ENCODE peak calls at places on chromosomes 11 and 22, in ten cellular contexts. T is heart left ventricle, F is right atrium auricular region, J is ovary, O is colonic mucosa, V is uterus, R is left ventricle myocardium inferior, M is fibroblast of mammary gland, U is prostate gland, A is AG04450. E is an unnamed sample.

GRCh38 chr22:42697542-42698013 is 23.1 kb downstream of the A4GALT start:
- DNase-seq in T (peak), F (peak), J (no peak), O (peak), V (peak), R (peak), M (peak), U (no peak), A (peak), E (no peak)

GRCh38 chr22:46737976-46738641 is at the start of gene CERK:
- DNase-seq in T (peak), F (peak), J (peak), O (peak), V (peak), R (peak), M (peak), U (peak), A (no peak), E (peak)

GRCh38 chr22:20027966-20028854 is 7.3 kb downstream of the TANGO2 start:
- DNase-seq in T (no peak), F (no peak), J (no peak), O (no peak), V (no peak), R (no peak), M (peak), U (no peak), A (no peak), E (no peak)

GRCh38 chr11:132177106-132177505 is 806.7 kb downstream of the NTM start:
- DNase-seq in T (no peak), F (no peak), J (no peak), O (no peak), V (no peak), R (no peak), M (peak), U (no peak), A (peak), E (peak)

GRCh38 chr22:20316217-20316843 is 3.5 kb downstream of the DGCR6L start:
- DNase-seq in T (no peak), F (peak), J (no peak), O (no peak), V (no peak), R (no peak), M (no peak), U (peak), A (no peak), E (peak)

GRCh38 chr11:123517559-123518364 is 87.7 kb downstream of the GRAMD1B start:
- DNase-seq in T (no peak), F (no peak), J (no peak), O (no peak), V (no peak), R (no peak), M (no peak), U (no peak), A (no peak), E (no peak)

GRCh38 chr22:46761539-46762237 is 762 bp upstream of the TBC1D22A start:
- DNase-seq in T (no peak), F (no peak), J (peak), O (no peak), V (no peak), R (no peak), M (no peak), U (no peak), A (no peak), E (no peak)

GRCh38 chr11:702731-703461 is 3.1 kb upstream of the EPS8L2 start:
- DNase-seq in T (no peak), F (no peak), J (no peak), O (peak), V (no peak), R (no peak), M (no peak), U (peak), A (no peak), E (no peak)

GRCh38 chr11:58921778-58922390 is 17.4 kb upstream of the GLYATL1 start:
- DNase-seq in T (no peak), F (no peak), J (no peak), O (no peak), V (no peak), R (no peak), M (no peak), U (no peak), A (no peak), E (no peak)

GRCh38 chr11:118180300-118180703 is 3.9 kb upstream of the SCN2B start:
- DNase-seq in T (peak), F (peak), J (peak), O (no peak), V (peak), R (peak), M (no peak), U (peak), A (no peak), E (peak)

GRCh38 chr11:128939591-128939990 is 3.1 kb downstream of the TP53AIP1 start:
- DNase-seq in T (no peak), F (no peak), J (no peak), O (no peak), V (no peak), R (no peak), M (no peak), U (no peak), A (no peak), E (no peak)

GRCh38 chr11:100753144-100753543 is 66.1 kb downstream of the ARHGAP42 start:
- DNase-seq in T (no peak), F (no peak), J (no peak), O (peak), V (no peak), R (no peak), M (no peak), U (no peak), A (no peak), E (peak)

GRCh38 chr11:68843052-68843561 is 1.4 kb upstream of the CPT1A start:
- DNase-seq in T (no peak), F (no peak), J (peak), O (peak), V (peak), R (no peak), M (peak), U (no peak), A (no peak), E (no peak)

GRCh38 chr11:132718711-132719641 is 813.3 kb downstream of the OPCML start:
- DNase-seq in T (no peak), F (no peak), J (no peak), O (peak), V (no peak), R (no peak), M (no peak), U (no peak), A (no peak), E (no peak)

GRCh38 chr22:36237462-36238347 is 1.6 kb downstream of the APOL2 start:
- DNase-seq in T (no peak), F (no peak), J (no peak), O (no peak), V (no peak), R (no peak), M (peak), U (no peak), A (no peak), E (no peak)

GRCh38 chr11:776459-777287 is 614 bp downstream of the GATD1 start:
- DNase-seq in T (no peak), F (no peak), J (peak), O (no peak), V (no peak), R (no peak), M (no peak), U (no peak), A (no peak), E (peak)

GRCh38 chr22:42069801-42070516 is 653 bp downstream of the NAGA start:
- DNase-seq in T (no peak), F (no peak), J (no peak), O (no peak), V (no peak), R (no peak), M (no peak), U (no peak), A (no peak), E (peak)

GRCh38 chr11:43974830-43975229 is 32.4 kb downstream of the C11orf96 start:
- DNase-seq in T (no peak), F (no peak), J (no peak), O (no peak), V (no peak), R (no peak), M (no peak), U (no peak), A (no peak), E (no peak)

GRCh38 chr22:44399906-44400762 is 87.4 kb upstream of the SHISAL1 start:
- DNase-seq in T (no peak), F (peak), J (peak), O (no peak), V (peak), R (no peak), M (no peak), U (no peak), A (no peak), E (peak)

GRCh38 chr11:75035911-75036536 is 47.3 kb downstream of the NEU3 start:
- DNase-seq in T (no peak), F (no peak), J (no peak), O (no peak), V (no peak), R (no peak), M (no peak), U (no peak), A (no peak), E (no peak)

GRCh38 chr11:84558085-84558905 is 1068.8 kb downstream of the DLG2 start:
- DNase-seq in T (peak), F (no peak), J (no peak), O (peak), V (no peak), R (no peak), M (peak), U (peak), A (peak), E (peak)

GRCh38 chr22:49785841-49786451 is 41.7 kb downstream of the BRD1 start:
- DNase-seq in T (no peak), F (no peak), J (no peak), O (no peak), V (no peak), R (peak), M (no peak), U (no peak), A (no peak), E (no peak)

GRCh38 chr11:112589132-112589531 is 328.5 kb upstream of the PLET1 start:
- DNase-seq in T (no peak), F (no peak), J (no peak), O (no peak), V (peak), R (no peak), M (no peak), U (no peak), A (no peak), E (no peak)

GRCh38 chr11:13225058-13226001 is 52.3 kb upstream of the BMAL1 start:
- DNase-seq in T (no peak), F (no peak), J (no peak), O (no peak), V (no peak), R (no peak), M (no peak), U (no peak), A (no peak), E (no peak)

GRCh38 chr11:78101073-78101472 is 21.4 kb upstream of the NDUFC2 start:
- DNase-seq in T (no peak), F (no peak), J (no peak), O (no peak), V (no peak), R (no peak), M (no peak), U (no peak), A (no peak), E (no peak)

GRCh38 chr11:76672431-76673163 is 2.0 kb upstream of the LRRC32 start:
- DNase-seq in T (no peak), F (no peak), J (no peak), O (no peak), V (no peak), R (no peak), M (no peak), U (no peak), A (no peak), E (no peak)

GRCh38 chr11:97361812-97362378 is 972.1 kb downstream of the JRKL start:
- DNase-seq in T (no peak), F (no peak), J (no peak), O (no peak), V (no peak), R (no peak), M (peak), U (no peak), A (no peak), E (no peak)

GRCh38 chr11:113278481-113278880 is 35.9 kb upstream of the TTC12 start:
- DNase-seq in T (no peak), F (peak), J (peak), O (no peak), V (no peak), R (no peak), M (no peak), U (no peak), A (no peak), E (no peak)

GRCh38 chr22:33274214-33274828 is 216.1 kb upstream of the SYN3 start:
- DNase-seq in T (no peak), F (no peak), J (no peak), O (peak), V (no peak), R (no peak), M (peak), U (no peak), A (no peak), E (peak)

GRCh38 chr11:32615422-32615821 is 31.8 kb downstream of the EIF3M start:
- DNase-seq in T (no peak), F (no peak), J (no peak), O (no peak), V (no peak), R (no peak), M (peak), U (no peak), A (no peak), E (no peak)
- TF ChIP-seq CTCF in T (peak), F (peak), J (peak), O (no peak), V (peak), R (peak), M (peak), U (no peak), A (peak), E (no peak)

DNA sequence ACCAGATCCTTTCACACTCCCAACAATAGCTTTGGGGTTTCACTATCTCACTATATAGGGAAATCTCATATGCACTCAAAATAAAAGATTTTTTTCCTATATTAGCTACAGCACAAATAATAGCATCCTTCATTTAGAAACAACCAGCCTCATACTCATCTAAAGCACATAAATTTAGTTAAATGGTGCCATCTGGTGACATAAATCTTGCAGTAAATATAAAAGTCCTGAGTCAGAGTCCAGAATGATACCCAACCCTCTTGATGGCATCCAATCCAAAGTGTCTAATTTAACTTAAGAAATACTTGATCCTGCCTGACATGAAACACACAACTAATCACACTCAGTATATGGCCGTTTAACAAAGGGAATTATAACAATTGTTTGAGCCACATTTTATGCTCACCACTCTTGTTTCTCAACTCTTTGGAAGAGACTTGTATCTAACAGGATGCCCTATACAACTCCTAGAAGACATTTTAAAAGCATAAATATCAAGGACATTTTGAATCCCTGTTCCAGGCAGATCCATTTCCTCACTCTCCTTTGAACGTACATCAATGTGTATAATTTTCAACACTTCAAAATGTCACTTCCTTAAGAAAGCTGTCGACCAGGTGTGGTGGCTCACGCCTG is 36.2 kb downstream of the DLG2 start:
- DNase-seq in T (no peak), F (no peak), J (no peak), O (no peak), V (no peak), R (no peak), M (peak), U (no peak), A (peak), E (no peak)
- TF ChIP-seq CTCF in T (peak), F (peak), J (no peak), O (peak), V (no peak), R (peak), M (no peak), U (no peak), A (peak), E (no peak)

GRCh38 chr11:103659743-103660142 is 376.7 kb upstream of the DDI1 start:
- DNase-seq in T (no peak), F (no peak), J (no peak), O (no peak), V (no peak), R (no peak), M (no peak), U (no peak), A (no peak), E (no peak)
- TF ChIP-seq CTCF in T (no peak), F (no peak), J (no peak), O (no peak), V (no peak), R (no peak), M (no peak), U (no peak), A (no peak), E (no peak)

GRCh38 chr22:17924076-17924475 is 100.3 kb downstream of the MICAL3 start:
- DNase-seq in T (no peak), F (no peak), J (peak), O (no peak), V (peak), R (no peak), M (no peak), U (no peak), A (no peak), E (no peak)
- TF ChIP-seq CTCF in T (no peak), F (no peak), J (no peak), O (no peak), V (no peak), R (no peak), M (no peak), U (no peak), A (no peak), E (no peak)

DNA sequence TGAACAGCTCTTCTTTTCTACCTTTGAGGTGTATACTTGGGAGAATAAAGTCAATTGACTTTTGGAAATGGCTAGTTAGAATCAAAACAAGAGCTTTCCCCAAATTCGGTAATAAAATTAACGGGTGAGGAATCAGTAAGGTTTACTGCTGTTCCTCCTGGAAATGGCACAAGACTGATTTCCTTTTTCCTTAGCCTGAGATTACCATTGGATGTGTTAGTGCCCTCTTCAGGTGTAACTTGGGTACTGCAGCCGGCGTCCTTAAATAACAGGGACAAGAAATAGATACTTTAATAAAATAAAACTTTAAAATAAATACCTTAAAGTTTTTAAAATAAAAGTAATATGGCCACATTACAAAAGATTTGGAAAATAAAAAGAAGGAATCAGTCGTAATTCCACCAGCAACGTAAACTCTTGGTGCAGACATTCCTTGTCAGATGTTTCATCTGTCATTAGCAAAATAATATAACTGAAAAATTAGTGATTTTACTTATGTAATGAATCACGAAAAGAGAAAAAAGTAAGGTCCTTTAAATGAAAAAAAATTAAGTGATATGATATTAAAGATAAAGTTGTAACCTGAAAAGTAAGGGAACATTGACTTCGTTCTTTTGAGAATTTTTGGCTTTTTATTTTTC is 29.7 kb downstream of the ZFTA start:
- DNase-seq in T (peak), F (peak), J (peak), O (peak), V (peak), R (peak), M (peak), U (peak), A (peak), E (peak)
- TF ChIP-seq CTCF in T (peak), F (peak), J (peak), O (peak), V (peak), R (peak), M (peak), U (peak), A (peak), E (peak)

GRCh38 chr11:17406082-17406817 is 17.8 kb upstream of the KCNJ11 start:
- DNase-seq in T (no peak), F (no peak), J (no peak), O (no peak), V (no peak), R (no peak), M (no peak), U (no peak), A (no peak), E (no peak)

GRCh38 chr11:17403977-17404759 is 15.7 kb upstream of the KCNJ11 start:
- DNase-seq in T (no peak), F (no peak), J (no peak), O (no peak), V (no peak), R (no peak), M (peak), U (no peak), A (no peak), E (no peak)

GRCh38 chr11:17406818-17407149 is 18.3 kb upstream of the KCNJ11 start:
- DNase-seq in T (no peak), F (no peak), J (no peak), O (no peak), V (no peak), R (no peak), M (no peak), U (no peak), A (no peak), E (no peak)

GRCh38 chr11:17407575-17407974 is 19.1 kb upstream of the KCNJ11 start:
- DNase-seq in T (no peak), F (no peak), J (no peak), O (no peak), V (no peak), R (no peak), M (no peak), U (no peak), A (no peak), E (no peak)

GRCh38 chr11:17405232-17406005 is 17.0 kb upstream of the KCNJ11 start:
- DNase-seq in T (peak), F (peak), J (peak), O (peak), V (peak), R (peak), M (peak), U (peak), A (no peak), E (no peak)
- TF ChIP-seq CTCF in T (peak), F (peak), J (no peak), O (no peak), V (no peak), R (peak), M (peak), U (no peak), A (peak), E (no peak)

GRCh38 chr11:2955896-2956476 is 26.8 kb upstream of the PHLDA2 start:
- DNase-seq in T (no peak), F (no peak), J (no peak), O (no peak), V (no peak), R (no peak), M (no peak), U (no peak), A (no peak), E (no peak)
- TF ChIP-seq CTCF in T (no peak), F (no peak), J (no peak), O (no peak), V (no peak), R (no peak), M (no peak), U (no peak), A (peak), E (no peak)

GRCh38 chr11:119888119-119888518 is 159.1 kb upstream of the NECTIN1 start:
- DNase-seq in T (no peak), F (no peak), J (no peak), O (no peak), V (no peak), R (no peak), M (no peak), U (no peak), A (no peak), E (no peak)
- TF ChIP-seq CTCF in T (no peak), F (no peak), J (no peak), O (no peak), V (no peak), R (no peak), M (no peak), U (no peak), A (no peak), E (no peak)